ENCODE peak calls at places on chromosome 14, in ten cellular contexts. One of them, this sample, is unnamed.

GRCh38 chr14:26872510-26872909 is 274.7 kb upstream of the NOVA1 start:
- DNase-seq in A172: no peak
- DNase-seq in CD8-positive, alpha-beta T cell: no peak
- DNase-seq in neural progenitor cell: peak
- DNase-seq in T1000: no peak
- DNase-seq in NCI-H1092: no peak
- DNase-seq in NCI-H748 treated with DMSO at 0.1 percent for 48 hours: no peak
- DNase-seq in stimulated activated CD4-positive, alpha-beta T cell treated with anti-CD3 and anti-CD28 coated beads, Interleukin-1b, Interleukin-23, amount 100 ng/mL, for 1 hour: no peak
- DNase-seq in fibroblast of pulmonary artery: peak
- DNase-seq in choroid plexus epithelial cell: no peak
- DNase-seq in this sample: no peak

GRCh38 chr14:39268393-39268792 is 34.7 kb downstream of the MIA2 start:
- DNase-seq in CD8-positive, alpha-beta T cell: no peak
- DNase-seq in NCI-H748 treated with DMSO at 0.1 percent for 48 hours: peak
- DNase-seq in fibroblast of pulmonary artery: peak
- DNase-seq in neural progenitor cell: peak
- DNase-seq in T1000: no peak
- DNase-seq in NCI-H1092: no peak
- DNase-seq in stimulated activated CD4-positive, alpha-beta T cell treated with anti-CD3 and anti-CD28 coated beads, Interleukin-1b, Interleukin-23, amount 100 ng/mL, for 1 hour: no peak
- DNase-seq in choroid plexus epithelial cell: peak
- DNase-seq in A172: peak
- DNase-seq in this sample: no peak

GRCh38 chr14:102805941-102806340 is 28.7 kb downstream of the TRAF3 start:
- DNase-seq in NCI-H1092: no peak
- DNase-seq in NCI-H748 treated with DMSO at 0.1 percent for 48 hours: no peak
- DNase-seq in stimulated activated CD4-positive, alpha-beta T cell treated with anti-CD3 and anti-CD28 coated beads, Interleukin-1b, Interleukin-23, amount 100 ng/mL, for 1 hour: no peak
- DNase-seq in CD8-positive, alpha-beta T cell: no peak
- DNase-seq in T1000: no peak
- DNase-seq in A172: no peak
- DNase-seq in choroid plexus epithelial cell: no peak
- DNase-seq in neural progenitor cell: no peak
- DNase-seq in fibroblast of pulmonary artery: no peak
- DNase-seq in this sample: no peak

GRCh38 chr14:104520620-104521410 is 58.7 kb upstream of the C14orf180 start:
- DNase-seq in CD8-positive, alpha-beta T cell: no peak
- DNase-seq in choroid plexus epithelial cell: no peak
- DNase-seq in NCI-H1092: no peak
- DNase-seq in fibroblast of pulmonary artery: no peak
- DNase-seq in stimulated activated CD4-positive, alpha-beta T cell treated with anti-CD3 and anti-CD28 coated beads, Interleukin-1b, Interleukin-23, amount 100 ng/mL, for 1 hour: no peak
- DNase-seq in A172: no peak
- DNase-seq in T1000: no peak
- DNase-seq in neural progenitor cell: no peak
- DNase-seq in NCI-H748 treated with DMSO at 0.1 percent for 48 hours: no peak
- DNase-seq in this sample: no peak

GRCh38 chr14:106051790-106052189 is 525.4 kb downstream of the TMEM121 start:
- DNase-seq in NCI-H1092: no peak
- DNase-seq in choroid plexus epithelial cell: no peak
- DNase-seq in fibroblast of pulmonary artery: no peak
- DNase-seq in stimulated activated CD4-positive, alpha-beta T cell treated with anti-CD3 and anti-CD28 coated beads, Interleukin-1b, Interleukin-23, amount 100 ng/mL, for 1 hour: no peak
- DNase-seq in neural progenitor cell: no peak
- DNase-seq in T1000: no peak
- DNase-seq in A172: no peak
- DNase-seq in CD8-positive, alpha-beta T cell: no peak
- DNase-seq in NCI-H748 treated with DMSO at 0.1 percent for 48 hours: no peak
- DNase-seq in this sample: no peak

GRCh38 chr14:91237219-91237618 is 7.3 kb downstream of the GPR68 start:
- DNase-seq in stimulated activated CD4-positive, alpha-beta T cell treated with anti-CD3 and anti-CD28 coated beads, Interleukin-1b, Interleukin-23, amount 100 ng/mL, for 1 hour: no peak
- DNase-seq in fibroblast of pulmonary artery: peak
- DNase-seq in choroid plexus epithelial cell: peak
- DNase-seq in NCI-H1092: no peak
- DNase-seq in T1000: no peak
- DNase-seq in CD8-positive, alpha-beta T cell: no peak
- DNase-seq in A172: peak
- DNase-seq in NCI-H748 treated with DMSO at 0.1 percent for 48 hours: no peak
- DNase-seq in neural progenitor cell: no peak
- DNase-seq in this sample: no peak

GRCh38 chr14:90611501-90611900 is 204.7 kb downstream of the TTC7B start:
- DNase-seq in A172: no peak
- DNase-seq in NCI-H748 treated with DMSO at 0.1 percent for 48 hours: no peak
- DNase-seq in NCI-H1092: no peak
- DNase-seq in choroid plexus epithelial cell: no peak
- DNase-seq in neural progenitor cell: no peak
- DNase-seq in T1000: no peak
- DNase-seq in CD8-positive, alpha-beta T cell: no peak
- DNase-seq in fibroblast of pulmonary artery: no peak
- DNase-seq in stimulated activated CD4-positive, alpha-beta T cell treated with anti-CD3 and anti-CD28 coated beads, Interleukin-1b, Interleukin-23, amount 100 ng/mL, for 1 hour: no peak
- DNase-seq in this sample: no peak

GRCh38 chr14:95185452-95186392 is 28.4 kb upstream of the DICER1 start:
- DNase-seq in A172: no peak
- DNase-seq in NCI-H1092: no peak
- DNase-seq in CD8-positive, alpha-beta T cell: no peak
- DNase-seq in fibroblast of pulmonary artery: peak
- DNase-seq in T1000: no peak
- DNase-seq in stimulated activated CD4-positive, alpha-beta T cell treated with anti-CD3 and anti-CD28 coated beads, Interleukin-1b, Interleukin-23, amount 100 ng/mL, for 1 hour: no peak
- DNase-seq in choroid plexus epithelial cell: peak
- DNase-seq in NCI-H748 treated with DMSO at 0.1 percent for 48 hours: no peak
- DNase-seq in neural progenitor cell: no peak
- DNase-seq in this sample: no peak

GRCh38 chr14:101556131-101556530 is 5.2 kb upstream of the DIO3 start:
- DNase-seq in CD8-positive, alpha-beta T cell: no peak
- DNase-seq in NCI-H748 treated with DMSO at 0.1 percent for 48 hours: no peak
- DNase-seq in T1000: no peak
- DNase-seq in A172: no peak
- DNase-seq in neural progenitor cell: no peak
- DNase-seq in choroid plexus epithelial cell: no peak
- DNase-seq in fibroblast of pulmonary artery: no peak
- DNase-seq in NCI-H1092: no peak
- DNase-seq in stimulated activated CD4-positive, alpha-beta T cell treated with anti-CD3 and anti-CD28 coated beads, Interleukin-1b, Interleukin-23, amount 100 ng/mL, for 1 hour: no peak
- DNase-seq in this sample: no peak

GRCh38 chr14:41824441-41824840 is 217.8 kb downstream of the LRFN5 start:
- DNase-seq in T1000: no peak
- DNase-seq in NCI-H748 treated with DMSO at 0.1 percent for 48 hours: no peak
- DNase-seq in NCI-H1092: no peak
- DNase-seq in A172: no peak
- DNase-seq in neural progenitor cell: no peak
- DNase-seq in CD8-positive, alpha-beta T cell: no peak
- DNase-seq in fibroblast of pulmonary artery: no peak
- DNase-seq in stimulated activated CD4-positive, alpha-beta T cell treated with anti-CD3 and anti-CD28 coated beads, Interleukin-1b, Interleukin-23, amount 100 ng/mL, for 1 hour: no peak
- DNase-seq in choroid plexus epithelial cell: no peak
- DNase-seq in this sample: no peak

GRCh38 chr14:71675126-71675901 is 256.9 kb upstream of the RGS6 start:
- DNase-seq in CD8-positive, alpha-beta T cell: no peak
- DNase-seq in choroid plexus epithelial cell: no peak
- DNase-seq in stimulated activated CD4-positive, alpha-beta T cell treated with anti-CD3 and anti-CD28 coated beads, Interleukin-1b, Interleukin-23, amount 100 ng/mL, for 1 hour: no peak
- DNase-seq in fibroblast of pulmonary artery: no peak
- DNase-seq in NCI-H748 treated with DMSO at 0.1 percent for 48 hours: no peak
- DNase-seq in neural progenitor cell: peak
- DNase-seq in NCI-H1092: no peak
- DNase-seq in A172: no peak
- DNase-seq in T1000: no peak
- DNase-seq in this sample: no peak

GRCh38 chr14:105201928-105202513 is 20.9 kb upstream of the NUDT14 start:
- DNase-seq in choroid plexus epithelial cell: no peak
- DNase-seq in T1000: no peak
- DNase-seq in CD8-positive, alpha-beta T cell: no peak
- DNase-seq in fibroblast of pulmonary artery: no peak
- DNase-seq in neural progenitor cell: peak
- DNase-seq in NCI-H1092: no peak
- DNase-seq in NCI-H748 treated with DMSO at 0.1 percent for 48 hours: no peak
- DNase-seq in stimulated activated CD4-positive, alpha-beta T cell treated with anti-CD3 and anti-CD28 coated beads, Interleukin-1b, Interleukin-23, amount 100 ng/mL, for 1 hour: no peak
- DNase-seq in A172: no peak
- DNase-seq in this sample: no peak

GRCh38 chr14:29370024-29370423 is 557.6 kb downstream of the PRKD1 start:
- DNase-seq in neural progenitor cell: no peak
- DNase-seq in NCI-H1092: no peak
- DNase-seq in choroid plexus epithelial cell: no peak
- DNase-seq in NCI-H748 treated with DMSO at 0.1 percent for 48 hours: no peak
- DNase-seq in T1000: no peak
- DNase-seq in stimulated activated CD4-positive, alpha-beta T cell treated with anti-CD3 and anti-CD28 coated beads, Interleukin-1b, Interleukin-23, amount 100 ng/mL, for 1 hour: no peak
- DNase-seq in A172: no peak
- DNase-seq in CD8-positive, alpha-beta T cell: no peak
- DNase-seq in fibroblast of pulmonary artery: no peak
- DNase-seq in this sample: no peak

GRCh38 chr14:53509227-53509822 is 356.2 kb upstream of the DDHD1 start:
- DNase-seq in neural progenitor cell: peak
- DNase-seq in choroid plexus epithelial cell: no peak
- DNase-seq in A172: no peak
- DNase-seq in T1000: peak
- DNase-seq in fibroblast of pulmonary artery: peak
- DNase-seq in NCI-H1092: no peak
- DNase-seq in CD8-positive, alpha-beta T cell: no peak
- DNase-seq in stimulated activated CD4-positive, alpha-beta T cell treated with anti-CD3 and anti-CD28 coated beads, Interleukin-1b, Interleukin-23, amount 100 ng/mL, for 1 hour: no peak
- DNase-seq in NCI-H748 treated with DMSO at 0.1 percent for 48 hours: no peak
- DNase-seq in this sample: no peak

GRCh38 chr14:30210630-30211029 is 283.0 kb upstream of the PRKD1 start:
- DNase-seq in neural progenitor cell: no peak
- DNase-seq in A172: no peak
- DNase-seq in NCI-H1092: no peak
- DNase-seq in T1000: no peak
- DNase-seq in choroid plexus epithelial cell: no peak
- DNase-seq in stimulated activated CD4-positive, alpha-beta T cell treated with anti-CD3 and anti-CD28 coated beads, Interleukin-1b, Interleukin-23, amount 100 ng/mL, for 1 hour: no peak
- DNase-seq in CD8-positive, alpha-beta T cell: no peak
- DNase-seq in NCI-H748 treated with DMSO at 0.1 percent for 48 hours: no peak
- DNase-seq in fibroblast of pulmonary artery: peak
- DNase-seq in this sample: no peak

GRCh38 chr14:27553820-27554219 is 956.0 kb upstream of the NOVA1 start:
- DNase-seq in T1000: no peak
- DNase-seq in fibroblast of pulmonary artery: peak
- DNase-seq in neural progenitor cell: peak
- DNase-seq in NCI-H748 treated with DMSO at 0.1 percent for 48 hours: no peak
- DNase-seq in CD8-positive, alpha-beta T cell: no peak
- DNase-seq in stimulated activated CD4-positive, alpha-beta T cell treated with anti-CD3 and anti-CD28 coated beads, Interleukin-1b, Interleukin-23, amount 100 ng/mL, for 1 hour: no peak
- DNase-seq in NCI-H1092: no peak
- DNase-seq in A172: no peak
- DNase-seq in choroid plexus epithelial cell: no peak
- DNase-seq in this sample: no peak

GRCh38 chr14:41521891-41522290 is 84.8 kb upstream of the LRFN5 start:
- DNase-seq in stimulated activated CD4-positive, alpha-beta T cell treated with anti-CD3 and anti-CD28 coated beads, Interleukin-1b, Interleukin-23, amount 100 ng/mL, for 1 hour: no peak
- DNase-seq in T1000: no peak
- DNase-seq in choroid plexus epithelial cell: no peak
- DNase-seq in NCI-H1092: no peak
- DNase-seq in fibroblast of pulmonary artery: no peak
- DNase-seq in A172: no peak
- DNase-seq in NCI-H748 treated with DMSO at 0.1 percent for 48 hours: no peak
- DNase-seq in neural progenitor cell: no peak
- DNase-seq in CD8-positive, alpha-beta T cell: no peak
- DNase-seq in this sample: no peak

GRCh38 chr14:49971156-49972141 is 78.6 kb downstream of the ARF6 start:
- DNase-seq in NCI-H748 treated with DMSO at 0.1 percent for 48 hours: no peak
- DNase-seq in choroid plexus epithelial cell: peak
- DNase-seq in neural progenitor cell: no peak
- DNase-seq in CD8-positive, alpha-beta T cell: peak
- DNase-seq in fibroblast of pulmonary artery: peak
- DNase-seq in NCI-H1092: peak
- DNase-seq in A172: no peak
- DNase-seq in T1000: no peak
- DNase-seq in stimulated activated CD4-positive, alpha-beta T cell treated with anti-CD3 and anti-CD28 coated beads, Interleukin-1b, Interleukin-23, amount 100 ng/mL, for 1 hour: no peak
- DNase-seq in this sample: no peak

GRCh38 chr14:104387000-104387384 is 192.6 kb upstream of the C14orf180 start:
- DNase-seq in fibroblast of pulmonary artery: no peak
- DNase-seq in T1000: no peak
- DNase-seq in choroid plexus epithelial cell: no peak
- DNase-seq in A172: no peak
- DNase-seq in CD8-positive, alpha-beta T cell: no peak
- DNase-seq in NCI-H1092: peak
- DNase-seq in neural progenitor cell: no peak
- DNase-seq in stimulated activated CD4-positive, alpha-beta T cell treated with anti-CD3 and anti-CD28 coated beads, Interleukin-1b, Interleukin-23, amount 100 ng/mL, for 1 hour: no peak
- DNase-seq in NCI-H748 treated with DMSO at 0.1 percent for 48 hours: no peak
- DNase-seq in this sample: no peak

GRCh38 chr14:103704708-103705107 is 10.5 kb downstream of the XRCC3 start:
- DNase-seq in fibroblast of pulmonary artery: no peak
- DNase-seq in NCI-H748 treated with DMSO at 0.1 percent for 48 hours: no peak
- DNase-seq in CD8-positive, alpha-beta T cell: no peak
- DNase-seq in neural progenitor cell: no peak
- DNase-seq in NCI-H1092: no peak
- DNase-seq in T1000: no peak
- DNase-seq in A172: no peak
- DNase-seq in stimulated activated CD4-positive, alpha-beta T cell treated with anti-CD3 and anti-CD28 coated beads, Interleukin-1b, Interleukin-23, amount 100 ng/mL, for 1 hour: no peak
- DNase-seq in choroid plexus epithelial cell: no peak
- DNase-seq in this sample: no peak

GRCh38 chr14:52333823-52334657 is 19.9 kb downstream of the PTGER2 start:
- DNase-seq in stimulated activated CD4-positive, alpha-beta T cell treated with anti-CD3 and anti-CD28 coated beads, Interleukin-1b, Interleukin-23, amount 100 ng/mL, for 1 hour: no peak
- DNase-seq in NCI-H748 treated with DMSO at 0.1 percent for 48 hours: no peak
- DNase-seq in A172: no peak
- DNase-seq in CD8-positive, alpha-beta T cell: no peak
- DNase-seq in NCI-H1092: no peak
- DNase-seq in T1000: no peak
- DNase-seq in fibroblast of pulmonary artery: peak
- DNase-seq in choroid plexus epithelial cell: peak
- DNase-seq in neural progenitor cell: no peak
- DNase-seq in this sample: no peak

GRCh38 chr14:85978851-85979250 is 448.9 kb downstream of the FLRT2 start:
- DNase-seq in fibroblast of pulmonary artery: no peak
- DNase-seq in A172: no peak
- DNase-seq in NCI-H1092: no peak
- DNase-seq in stimulated activated CD4-positive, alpha-beta T cell treated with anti-CD3 and anti-CD28 coated beads, Interleukin-1b, Interleukin-23, amount 100 ng/mL, for 1 hour: no peak
- DNase-seq in CD8-positive, alpha-beta T cell: no peak
- DNase-seq in NCI-H748 treated with DMSO at 0.1 percent for 48 hours: no peak
- DNase-seq in neural progenitor cell: no peak
- DNase-seq in choroid plexus epithelial cell: no peak
- DNase-seq in T1000: no peak
- DNase-seq in this sample: no peak

GRCh38 chr14:93655078-93655750 is 133.1 kb downstream of the PRIMA1 start:
- DNase-seq in fibroblast of pulmonary artery: peak
- DNase-seq in NCI-H1092: peak
- DNase-seq in NCI-H748 treated with DMSO at 0.1 percent for 48 hours: peak
- DNase-seq in stimulated activated CD4-positive, alpha-beta T cell treated with anti-CD3 and anti-CD28 coated beads, Interleukin-1b, Interleukin-23, amount 100 ng/mL, for 1 hour: no peak
- DNase-seq in neural progenitor cell: peak
- DNase-seq in T1000: no peak
- DNase-seq in A172: peak
- DNase-seq in CD8-positive, alpha-beta T cell: no peak
- DNase-seq in choroid plexus epithelial cell: peak
- DNase-seq in this sample: peak

GRCh38 chr14:105878125-105878524 is 351.7 kb downstream of the TMEM121 start:
- DNase-seq in fibroblast of pulmonary artery: no peak
- DNase-seq in choroid plexus epithelial cell: no peak
- DNase-seq in stimulated activated CD4-positive, alpha-beta T cell treated with anti-CD3 and anti-CD28 coated beads, Interleukin-1b, Interleukin-23, amount 100 ng/mL, for 1 hour: no peak
- DNase-seq in NCI-H748 treated with DMSO at 0.1 percent for 48 hours: no peak
- DNase-seq in neural progenitor cell: no peak
- DNase-seq in T1000: no peak
- DNase-seq in NCI-H1092: no peak
- DNase-seq in CD8-positive, alpha-beta T cell: no peak
- DNase-seq in A172: no peak
- DNase-seq in this sample: no peak

GRCh38 chr14:103624860-103625259 is 4.2 kb upstream of the KLC1 start:
- DNase-seq in stimulated activated CD4-positive, alpha-beta T cell treated with anti-CD3 and anti-CD28 coated beads, Interleukin-1b, Interleukin-23, amount 100 ng/mL, for 1 hour: no peak
- DNase-seq in A172: peak
- DNase-seq in choroid plexus epithelial cell: no peak
- DNase-seq in CD8-positive, alpha-beta T cell: no peak
- DNase-seq in neural progenitor cell: peak
- DNase-seq in T1000: peak
- DNase-seq in fibroblast of pulmonary artery: peak
- DNase-seq in NCI-H748 treated with DMSO at 0.1 percent for 48 hours: no peak
- DNase-seq in NCI-H1092: no peak
- DNase-seq in this sample: no peak

GRCh38 chr14:39505812-39506211 is 73.6 kb upstream of the FBXO33 start:
- DNase-seq in A172: no peak
- DNase-seq in CD8-positive, alpha-beta T cell: no peak
- DNase-seq in NCI-H748 treated with DMSO at 0.1 percent for 48 hours: no peak
- DNase-seq in neural progenitor cell: no peak
- DNase-seq in stimulated activated CD4-positive, alpha-beta T cell treated with anti-CD3 and anti-CD28 coated beads, Interleukin-1b, Interleukin-23, amount 100 ng/mL, for 1 hour: no peak
- DNase-seq in choroid plexus epithelial cell: no peak
- DNase-seq in T1000: no peak
- DNase-seq in fibroblast of pulmonary artery: no peak
- DNase-seq in NCI-H1092: no peak
- DNase-seq in this sample: no peak

GRCh38 chr14:54253195-54253947 is 143.4 kb upstream of the CDKN3 start:
- DNase-seq in neural progenitor cell: no peak
- DNase-seq in T1000: peak
- DNase-seq in NCI-H1092: no peak
- DNase-seq in A172: peak
- DNase-seq in choroid plexus epithelial cell: peak
- DNase-seq in CD8-positive, alpha-beta T cell: no peak
- DNase-seq in fibroblast of pulmonary artery: peak
- DNase-seq in stimulated activated CD4-positive, alpha-beta T cell treated with anti-CD3 and anti-CD28 coated beads, Interleukin-1b, Interleukin-23, amount 100 ng/mL, for 1 hour: no peak
- DNase-seq in NCI-H748 treated with DMSO at 0.1 percent for 48 hours: no peak
- DNase-seq in this sample: no peak

GRCh38 chr14:41925409-41925808 is 318.7 kb downstream of the LRFN5 start:
- DNase-seq in neural progenitor cell: peak
- DNase-seq in NCI-H748 treated with DMSO at 0.1 percent for 48 hours: peak
- DNase-seq in stimulated activated CD4-positive, alpha-beta T cell treated with anti-CD3 and anti-CD28 coated beads, Interleukin-1b, Interleukin-23, amount 100 ng/mL, for 1 hour: no peak
- DNase-seq in CD8-positive, alpha-beta T cell: no peak
- DNase-seq in choroid plexus epithelial cell: peak
- DNase-seq in fibroblast of pulmonary artery: peak
- DNase-seq in NCI-H1092: peak
- DNase-seq in A172: peak
- DNase-seq in T1000: no peak
- DNase-seq in this sample: peak

This sample was measured in neuronal stem cell.